ENCODE peak calls at places on chromosome 19, in seven cellular contexts. D is thoracic aorta; L is endodermal cell; W is CD8-positive, alpha-beta T cell; Z is cardiac fibroblast; J is neural progenitor cell; O is fibroblast of the aortic adventitia. Q is an unnamed sample.
A peak's percentile ranks its signal among the peaks of the same experiment; 100 is the strongest.

GRCh38 chr19:662207-662961 is 630 bp downstream of the RNF126 start:
- DNase-seq in D (no peak), L (peak; percentile 74), W (peak; percentile 63), Z (no peak), J (peak; percentile 55), O (peak; percentile 19), Q (peak; percentile 87)

GRCh38 chr19:31955884-31956283 is 389.5 kb upstream of the ZNF507 start:
- DNase-seq in D (no peak), L (no peak), W (no peak), Z (no peak), J (no peak), O (no peak), Q (no peak)

GRCh38 chr19:9857920-9858746 is 23.0 kb downstream of the PIN1 start:
- DNase-seq in D (no peak), L (no peak), W (no peak), Z (no peak), J (no peak), O (no peak), Q (peak; percentile 76)

GRCh38 chr19:14775855-14776254 is 2.5 kb downstream of the ADGRE2 start:
- DNase-seq in D (no peak), L (no peak), W (no peak), Z (no peak), J (no peak), O (no peak), Q (peak; percentile 27)

GRCh38 chr19:4861147-4861546 is 6.3 kb downstream of the PLIN3 start:
- DNase-seq in D (no peak), L (no peak), W (no peak), Z (no peak), J (no peak), O (no peak), Q (peak; percentile 2)

GRCh38 chr19:33391631-33392249 is 18.2 kb downstream of the CEBPG start:
- DNase-seq in D (no peak), L (no peak), W (no peak), Z (no peak), J (no peak), O (no peak), Q (no peak)

GRCh38 chr19:2208975-2209374 is 27.2 kb downstream of the PLEKHJ1 start:
- DNase-seq in D (no peak), L (no peak), W (no peak), Z (peak; percentile 16), J (no peak), O (no peak), Q (no peak)

GRCh38 chr19:39832341-39833083 is 1.4 kb downstream of the DYRK1B start:
- DNase-seq in D (no peak), L (no peak), W (no peak), Z (no peak), J (no peak), O (no peak), Q (no peak)

GRCh38 chr19:36254848-36255247 is 39.9 kb downstream of the ZNF146 start:
- DNase-seq in D (no peak), L (no peak), W (no peak), Z (no peak), J (no peak), O (no peak), Q (no peak)

GRCh38 chr19:35216833-35217707 is 11.5 kb downstream of the FAM187B start:
- DNase-seq in D (no peak), L (peak; percentile 68), W (peak; percentile 27), Z (no peak), J (no peak), O (no peak), Q (peak; percentile 31)

GRCh38 chr19:11453468-11454341 is 18.3 kb downstream of the PRKCSH start:
- DNase-seq in D (no peak), L (peak; percentile 69), W (no peak), Z (no peak), J (peak; percentile 63), O (no peak), Q (peak; percentile 80)

GRCh38 chr19:35777411-35777841 is 2.1 kb downstream of the ARHGAP33 start:
- DNase-seq in D (no peak), L (peak; percentile 75), W (no peak), Z (no peak), J (peak; percentile 64), O (no peak), Q (no peak)

GRCh38 chr19:1590641-1591397 is 1.8 kb downstream of the MBD3 start:
- DNase-seq in D (no peak), L (peak; percentile 81), W (no peak), Z (peak; percentile 37), J (peak; percentile 54), O (no peak), Q (peak; percentile 79)

GRCh38 chr19:33802001-33802400 is 5.3 kb downstream of the KCTD15 start:
- DNase-seq in D (no peak), L (no peak), W (no peak), Z (no peak), J (no peak), O (no peak), Q (no peak)

GRCh38 chr19:3722443-3723109 is 14.4 kb downstream of the TJP3 start:
- DNase-seq in D (no peak), L (peak; percentile 94), W (no peak), Z (no peak), J (peak; percentile 74), O (no peak), Q (peak; percentile 30)

GRCh38 chr19:31674503-31675186 is 325.4 kb upstream of the TSHZ3 start:
- DNase-seq in D (no peak), L (no peak), W (no peak), Z (peak; percentile 43), J (no peak), O (peak; percentile 60), Q (no peak)

GRCh38 chr19:858868-859843 is at the start of gene CFD:
- DNase-seq in D (no peak), L (no peak), W (no peak), Z (peak; percentile 46), J (no peak), O (peak; percentile 24), Q (no peak)

GRCh38 chr19:53471916-53472315 is 4.4 kb downstream of the ZNF813 start:
- DNase-seq in D (no peak), L (no peak), W (no peak), Z (no peak), J (no peak), O (no peak), Q (no peak)

GRCh38 chr19:18514800-18515682 is 6.8 kb downstream of the ELL start:
- DNase-seq in D (no peak), L (no peak), W (no peak), Z (peak; percentile 90), J (no peak), O (no peak), Q (no peak)

GRCh38 chr19:2490659-2491058 is 14.7 kb downstream of the GADD45B start:
- DNase-seq in D (no peak), L (no peak), W (no peak), Z (no peak), J (no peak), O (no peak), Q (no peak)

GRCh38 chr19:29121684-29122083 is 91.3 kb downstream of the UQCRFS1 start:
- DNase-seq in D (no peak), L (peak; percentile 88), W (no peak), Z (no peak), J (peak; percentile 39), O (peak; percentile 22), Q (no peak)

GRCh38 chr19:51161266-51161665 is 19.2 kb downstream of the SIGLEC7 start:
- DNase-seq in D (no peak), L (no peak), W (no peak), Z (no peak), J (no peak), O (no peak), Q (no peak)
- TF ChIP-seq CTCF in D (no peak), L (no peak), W (no peak), Z (no peak), J (no peak), O (no peak), Q (no peak)

GRCh38 chr19:6087074-6087506 is 23.2 kb downstream of the RFX2 start:
- DNase-seq in D (no peak), L (peak; percentile 69), W (no peak), Z (no peak), J (peak; percentile 86), O (no peak), Q (peak; percentile 74)

GRCh38 chr19:6086081-6086858 is 24.0 kb downstream of the RFX2 start:
- DNase-seq in D (no peak), L (no peak), W (no peak), Z (peak; percentile 71), J (no peak), O (peak; percentile 89), Q (no peak)

GRCh38 chr19:6090634-6091033 is 19.7 kb downstream of the RFX2 start:
- DNase-seq in D (no peak), L (no peak), W (no peak), Z (no peak), J (no peak), O (no peak), Q (no peak)

GRCh38 chr19:6088677-6089063 is 21.6 kb downstream of the RFX2 start:
- DNase-seq in D (no peak), L (no peak), W (no peak), Z (no peak), J (no peak), O (peak; percentile 82), Q (no peak)

GRCh38 chr19:6084821-6085220 is 25.5 kb downstream of the RFX2 start:
- DNase-seq in D (no peak), L (no peak), W (no peak), Z (no peak), J (no peak), O (no peak), Q (no peak)
- TF ChIP-seq CTCF in D (no peak), L (no peak), W (no peak), Z (no peak), J (no peak), O (no peak), Q (no peak)

DNA sequence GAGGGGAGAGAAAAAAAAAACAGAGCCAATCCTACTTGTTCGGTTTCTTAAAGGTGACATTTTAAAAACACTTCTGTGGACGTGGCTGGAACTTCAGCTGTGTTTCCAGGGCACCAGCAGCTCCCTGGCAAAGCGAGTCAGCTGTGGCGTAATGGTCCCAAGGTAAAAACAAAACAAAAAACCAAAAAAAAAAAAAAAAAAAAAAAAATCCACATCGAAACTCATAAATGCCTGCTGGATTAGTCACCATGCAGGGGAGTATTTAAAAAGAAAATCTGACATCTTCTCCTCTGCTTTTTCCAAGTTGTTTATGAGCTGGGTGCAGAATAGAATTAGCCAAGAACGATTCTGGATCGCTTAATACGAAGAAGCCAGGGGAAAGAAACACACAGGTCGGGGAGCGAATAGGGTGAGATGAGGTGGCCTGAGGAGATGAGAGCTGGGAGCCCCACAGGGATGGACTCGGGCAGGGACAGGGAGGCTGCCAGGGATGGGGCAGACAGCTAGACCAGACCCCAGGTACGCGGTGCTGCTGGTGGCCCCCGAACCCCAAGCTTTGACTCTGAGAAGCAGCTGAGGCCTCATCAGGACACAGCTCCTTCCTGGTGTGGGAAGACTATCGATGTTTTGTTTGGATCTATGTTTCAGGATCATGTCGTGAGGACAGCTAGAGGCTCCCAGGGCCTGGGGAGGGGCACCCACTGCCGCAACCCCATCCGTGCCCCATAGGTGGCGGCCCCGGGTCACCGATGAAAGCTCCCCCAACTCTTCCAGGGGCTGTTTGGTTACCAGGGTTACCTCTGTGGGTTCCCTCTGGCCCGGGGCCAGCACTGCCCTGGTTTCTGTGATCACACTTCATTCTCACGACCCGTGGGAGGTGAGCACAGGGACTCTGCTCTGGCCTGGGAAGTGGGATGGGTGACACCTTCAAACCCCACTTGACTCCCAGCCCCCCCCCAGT is 3.1 kb upstream of the CTXN1 start:
- DNase-seq in D (no peak), L (peak; percentile 92), W (peak; percentile 46), Z (peak; percentile 93), J (peak; percentile 75), O (peak; percentile 94), Q (peak; percentile 73)
- TF ChIP-seq CTCF in D (peak; percentile 40), L (peak; percentile 74), W (peak; percentile 42), Z (peak; percentile 48), J (peak; percentile 53), O (peak; percentile 58), Q (no peak)

GRCh38 chr19:56189785-56190184 is 7.8 kb downstream of the ZSCAN5B start:
- DNase-seq in D (no peak), L (peak; percentile 54), W (no peak), Z (no peak), J (peak; percentile 8), O (no peak), Q (no peak)
- TF ChIP-seq CTCF in D (no peak), L (peak; percentile 51), W (no peak), Z (no peak), J (peak; percentile 21), O (no peak), Q (no peak)

Q was measured in GM20000.